ENCODE peak calls at places on chromosomes 16 and 17, in six cellular contexts. S is colonic mucosa, H is fibroblast of lung, P is stomach, E is dorsolateral prefrontal cortex, C is heart left ventricle. J is an unnamed sample. For H3K27me3, the result is how much of the 10 kb centered on the place peaks cover.

GRCh38 chr17:74523308-74523707 is 8.0 kb downstream of the CD300LB start:
- DNase-seq in S (peak), H (no peak), P (no peak), E (no peak), C (no peak), J (no peak)

GRCh38 chr17:80822021-80822699 is 169.5 kb upstream of the CHMP6 start:
- DNase-seq in S (no peak), H (no peak), P (no peak), E (peak), C (no peak), J (peak)

GRCh38 chr16:3186946-3187690 is 886 bp upstream of the OR1F1 start:
- DNase-seq in S (no peak), H (no peak), P (no peak), E (no peak), C (no peak), J (no peak)

GRCh38 chr17:56973520-56973919 is 4.4 kb upstream of the SCPEP1 start:
- DNase-seq in S (no peak), H (peak), P (no peak), E (no peak), C (no peak), J (no peak)

GRCh38 chr17:81308161-81308560 is 13.1 kb upstream of the SLC38A10 start:
- DNase-seq in S (no peak), H (no peak), P (no peak), E (no peak), C (no peak), J (no peak)

GRCh38 chr16:54545890-54546476 is 259.4 kb upstream of the IRX3 start:
- DNase-seq in S (no peak), H (no peak), P (no peak), E (no peak), C (no peak), J (no peak)

GRCh38 chr17:79930786-79931516 is 91.7 kb upstream of the CBX4 start:
- DNase-seq in S (no peak), H (no peak), P (no peak), E (no peak), C (no peak), J (no peak)

GRCh38 chr17:14061666-14062560 is 7.4 kb upstream of the COX10 start:
- DNase-seq in S (no peak), H (peak), P (no peak), E (no peak), C (peak), J (peak)

GRCh38 chr17:65455972-65456343 is 105.5 kb downstream of the AXIN2 start:
- DNase-seq in S (peak), H (no peak), P (no peak), E (no peak), C (peak), J (peak)

GRCh38 chr17:79835953-79836951 is 3.0 kb downstream of the CBX4 start:
- DNase-seq in S (peak), H (no peak), P (peak), E (no peak), C (no peak), J (no peak)

GRCh38 chr16:58733248-58733670 is 857 bp downstream of the GOT2 start:
- DNase-seq in S (no peak), H (peak), P (no peak), E (no peak), C (no peak), J (no peak)

GRCh38 chr17:40124279-40125141 is 2.7 kb downstream of the MSL1 start:
- DNase-seq in S (peak), H (peak), P (no peak), E (no peak), C (no peak), J (no peak)

GRCh38 chr17:57946798-57947358 is 8.3 kb downstream of the CUEDC1 start:
- DNase-seq in S (peak), H (peak), P (peak), E (no peak), C (peak), J (no peak)

GRCh38 chr16:50948268-50948667 is 202.8 kb downstream of the SALL1 start:
- DNase-seq in S (no peak), H (no peak), P (no peak), E (no peak), C (no peak), J (no peak)

GRCh38 chr16:67441907-67442306 is 11.0 kb downstream of the HSD11B2 start:
- DNase-seq in S (no peak), H (no peak), P (peak), E (no peak), C (no peak), J (peak)

GRCh38 chr17:688100-688989 is 26.3 kb downstream of the VPS53 start:
- DNase-seq in S (peak), H (peak), P (no peak), E (no peak), C (no peak), J (no peak)

GRCh38 chr16:77376358-77376757 is 58.5 kb downstream of the ADAMTS18 start:
- DNase-seq in S (peak), H (no peak), P (no peak), E (no peak), C (no peak), J (no peak)
- TF ChIP-seq CTCF in S (no peak), H (no peak), P (no peak), E (no peak), C (no peak), J (no peak)

GRCh38 chr16:70602831-70603230 is 43.5 kb upstream of the IL34 start:
- DNase-seq in S (no peak), H (no peak), P (no peak), E (no peak), C (no peak), J (no peak)
- H3K27me3 ChIP-seq in S (under half), H (under half), P (under half), E (under half), C (under half), J (under half)

GRCh38 chr17:50482110-50482509 is 3.5 kb downstream of the RSAD1 start:
- DNase-seq in S (no peak), H (no peak), P (no peak), E (no peak), C (no peak), J (no peak)

GRCh38 chr17:50482516-50482915 is 3.9 kb downstream of the RSAD1 start:
- DNase-seq in S (peak), H (peak), P (peak), E (peak), C (peak), J (peak)

GRCh38 chr17:50480142-50480764 is 1.6 kb downstream of the RSAD1 start:
- DNase-seq in S (no peak), H (no peak), P (no peak), E (no peak), C (no peak), J (no peak)

GRCh38 chr17:50480854-50481490 is 2.3 kb downstream of the RSAD1 start:
- DNase-seq in S (no peak), H (no peak), P (no peak), E (no peak), C (no peak), J (no peak)

GRCh38 chr17:50481648-50482047 is 3.0 kb downstream of the RSAD1 start:
- DNase-seq in S (no peak), H (no peak), P (no peak), E (no peak), C (no peak), J (no peak)
- H3K27ac ChIP-seq in S (no peak), H (peak), P (peak), E (no peak), C (peak), J (peak)

GRCh38 chr17:44976198-44976597 is 8.1 kb upstream of the C1QL1 start:
- DNase-seq in S (no peak), H (no peak), P (no peak), E (no peak), C (no peak), J (no peak)

GRCh38 chr17:44978807-44979206 is 10.7 kb upstream of the C1QL1 start:
- DNase-seq in S (no peak), H (no peak), P (no peak), E (no peak), C (no peak), J (no peak)

GRCh38 chr17:44979426-44980273 is 11.5 kb upstream of the C1QL1 start:
- DNase-seq in S (peak), H (no peak), P (no peak), E (no peak), C (peak), J (no peak)

GRCh38 chr17:44977740-44978584 is 9.9 kb upstream of the C1QL1 start:
- DNase-seq in S (no peak), H (no peak), P (no peak), E (no peak), C (no peak), J (no peak)

DNA sequence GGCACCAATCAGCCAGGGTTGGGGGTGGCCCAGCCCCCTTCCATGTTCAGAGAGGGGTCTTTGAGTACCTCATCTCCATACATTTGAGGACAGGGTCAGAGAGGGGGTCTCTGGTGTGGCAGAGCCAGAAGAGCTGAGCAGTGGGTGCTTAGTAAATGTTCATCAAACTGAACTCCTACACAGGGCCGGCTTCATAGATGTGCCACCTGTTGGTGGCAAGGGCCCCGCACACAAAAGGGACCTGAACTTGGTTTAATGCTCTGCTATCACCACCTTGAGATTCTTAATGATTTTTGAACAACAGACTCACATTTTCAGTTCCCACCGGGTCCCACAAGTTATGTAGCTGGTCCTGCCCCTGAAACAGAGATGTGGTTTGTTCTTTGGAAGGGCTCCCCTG is 9.0 kb upstream of the C1QL1 start:
- DNase-seq in S (no peak), H (no peak), P (no peak), E (no peak), C (no peak), J (no peak)
- TF ChIP-seq CTCF in S (no peak), H (no peak), P (no peak), E (no peak), C (no peak), J (no peak)

GRCh38 chr17:5077781-5078105 is 524 bp upstream of the ZFP3 start:
- DNase-seq in S (no peak), H (no peak), P (no peak), E (no peak), C (no peak), J (no peak)
- H3K27me3 ChIP-seq in S (under half), H (under half), P (under half), E (under half), C (under half), J (under half)

DNA sequence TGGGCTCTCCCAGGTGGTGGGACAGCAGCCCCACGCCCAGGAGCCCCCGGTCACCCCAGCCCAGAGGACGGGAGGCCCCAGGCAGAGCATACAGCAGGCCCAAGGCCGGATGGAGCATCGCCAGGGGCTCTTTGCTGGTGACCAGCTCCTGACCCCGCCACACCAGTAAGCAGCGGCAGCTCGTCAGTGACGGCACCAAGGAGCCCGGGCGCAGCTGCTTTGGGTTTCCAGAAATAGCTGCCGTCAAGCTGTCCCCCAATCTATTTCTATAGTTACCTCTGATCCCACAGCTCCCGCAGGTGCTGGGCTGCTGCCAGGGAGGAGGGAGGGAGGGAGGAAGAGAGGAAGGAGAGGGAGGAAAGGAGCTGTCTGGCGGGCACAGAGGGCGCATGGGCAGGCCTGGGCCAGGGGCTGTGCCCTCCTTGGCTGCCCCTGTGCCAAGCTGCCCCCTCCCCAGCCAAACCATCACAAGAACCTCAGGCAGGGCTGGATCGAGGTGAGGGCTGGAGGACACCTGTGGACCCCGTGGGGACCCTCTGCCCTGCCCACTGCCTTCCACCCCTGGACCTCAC is 10.8 kb upstream of the RASD1 start:
- DNase-seq in S (peak), H (no peak), P (peak), E (no peak), C (peak), J (peak)
- H3K27ac ChIP-seq in S (no peak), H (no peak), P (no peak), E (peak), C (peak), J (peak)

DNA sequence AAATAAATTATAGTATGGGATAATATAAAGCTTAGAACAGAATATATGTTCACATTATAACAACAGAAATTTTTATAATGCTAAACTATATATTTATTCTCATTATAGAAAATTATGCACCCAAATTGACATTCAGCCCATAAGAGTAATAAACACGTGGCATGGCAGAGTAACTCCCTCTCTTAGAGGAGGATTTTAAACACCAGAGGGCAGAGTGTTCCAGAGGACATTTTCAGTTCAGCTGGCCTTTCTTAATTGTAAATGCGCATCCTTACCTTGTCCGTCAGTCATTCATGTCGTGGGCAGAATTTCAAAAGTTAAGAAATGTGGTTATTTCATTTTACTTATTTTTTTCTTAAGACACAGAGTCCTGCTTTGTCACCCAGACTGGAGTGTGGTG is 147.1 kb downstream of the TANC2 start:
- DNase-seq in S (no peak), H (no peak), P (no peak), E (no peak), C (no peak), J (no peak)
- TF ChIP-seq CTCF in S (peak), H (peak), P (no peak), E (peak), C (no peak), J (no peak)

J was measured in gastrocnemius medialis.